ENCODE peak calls at places on chromosome 10, in five cellular contexts. One of them, this sample, is unnamed.
A peak's percentile ranks its signal among the peaks of the same experiment; 100 is the strongest.

GRCh38 chr10:16518822-16519221 is 2.9 kb downstream of the C1QL3 start:
- DNase-seq in H1: no peak
- DNase-seq in IMR-90: no peak
- DNase-seq in neuronal stem cell: no peak
- DNase-seq in mesenchymal stem cell: no peak
- DNase-seq in this sample: no peak

GRCh38 chr10:106655606-106656005 is 508.9 kb downstream of the SORCS1 start:
- DNase-seq in H1: no peak
- DNase-seq in neuronal stem cell: no peak
- DNase-seq in mesenchymal stem cell: no peak
- DNase-seq in IMR-90: no peak
- DNase-seq in this sample: no peak

GRCh38 chr10:72466018-72466417 is 111.3 kb upstream of the DNAJB12 start:
- DNase-seq in H1: no peak
- DNase-seq in mesenchymal stem cell: no peak
- DNase-seq in neuronal stem cell: no peak
- DNase-seq in IMR-90: peak; percentile 62
- DNase-seq in this sample: peak; percentile 37

GRCh38 chr10:59829024-59829423 is 75.8 kb upstream of the MRLN start:
- DNase-seq in H1: no peak
- DNase-seq in mesenchymal stem cell: no peak
- DNase-seq in IMR-90: peak; percentile 17
- DNase-seq in neuronal stem cell: no peak
- DNase-seq in this sample: peak; percentile 6

GRCh38 chr10:43128331-43128730 is 9.9 kb upstream of the CSGALNACT2 start:
- DNase-seq in IMR-90: no peak
- DNase-seq in neuronal stem cell: no peak
- DNase-seq in mesenchymal stem cell: no peak
- DNase-seq in H1: no peak
- DNase-seq in this sample: no peak

GRCh38 chr10:31320598-31321211 is 1.7 kb downstream of the ZEB1 start:
- DNase-seq in IMR-90: peak; percentile 59
- DNase-seq in H1: peak; percentile 47
- DNase-seq in neuronal stem cell: peak; percentile 40
- DNase-seq in mesenchymal stem cell: peak; percentile 71
- DNase-seq in this sample: no peak

GRCh38 chr10:79904671-79905321 is 44.1 kb downstream of the SFTPD start:
- DNase-seq in mesenchymal stem cell: peak; percentile 71
- DNase-seq in neuronal stem cell: peak; percentile 58
- DNase-seq in IMR-90: peak; percentile 41
- DNase-seq in H1: peak; percentile 80
- DNase-seq in this sample: peak; percentile 46

GRCh38 chr10:11025978-11026377 is 8.3 kb downstream of the CELF2 start:
- DNase-seq in H1: no peak
- DNase-seq in IMR-90: no peak
- DNase-seq in mesenchymal stem cell: no peak
- DNase-seq in neuronal stem cell: no peak
- DNase-seq in this sample: no peak

GRCh38 chr10:103238506-103239252 is 7.0 kb upstream of the RPEL1 start:
- DNase-seq in neuronal stem cell: no peak
- DNase-seq in H1: no peak
- DNase-seq in mesenchymal stem cell: peak; percentile 49
- DNase-seq in IMR-90: peak; percentile 61
- DNase-seq in this sample: peak; percentile 98

GRCh38 chr10:126421745-126422144 is 33.5 kb upstream of the ADAM12 start:
- DNase-seq in H1: no peak
- DNase-seq in IMR-90: peak; percentile 90
- DNase-seq in neuronal stem cell: no peak
- DNase-seq in mesenchymal stem cell: peak; percentile 95
- DNase-seq in this sample: no peak

GRCh38 chr10:3476186-3476585 is 303.6 kb upstream of the PITRM1 start:
- DNase-seq in IMR-90: no peak
- DNase-seq in mesenchymal stem cell: no peak
- DNase-seq in H1: no peak
- DNase-seq in neuronal stem cell: no peak
- DNase-seq in this sample: peak; percentile 98

GRCh38 chr10:110176626-110177025 is 30.8 kb upstream of the MXI1 start:
- DNase-seq in H1: no peak
- DNase-seq in mesenchymal stem cell: no peak
- DNase-seq in IMR-90: no peak
- DNase-seq in neuronal stem cell: no peak
- DNase-seq in this sample: no peak

GRCh38 chr10:3530346-3531096 is 254.5 kb downstream of the KLF6 start:
- DNase-seq in IMR-90: peak; percentile 68
- DNase-seq in neuronal stem cell: no peak
- DNase-seq in mesenchymal stem cell: no peak
- DNase-seq in H1: no peak
- DNase-seq in this sample: peak; percentile 78

GRCh38 chr10:133523631-133524203 is 3.4 kb upstream of the CYP2E1 start:
- DNase-seq in neuronal stem cell: no peak
- DNase-seq in IMR-90: no peak
- DNase-seq in mesenchymal stem cell: no peak
- DNase-seq in H1: no peak
- DNase-seq in this sample: no peak

GRCh38 chr10:94546616-94547175 is 1.1 kb downstream of the HELLS start:
- DNase-seq in mesenchymal stem cell: peak; percentile 32
- DNase-seq in IMR-90: peak; percentile 12
- DNase-seq in H1: no peak
- DNase-seq in neuronal stem cell: no peak
- DNase-seq in this sample: no peak

GRCh38 chr10:94186722-94187121 is 176.0 kb downstream of the NOC3L start:
- DNase-seq in IMR-90: no peak
- DNase-seq in neuronal stem cell: no peak
- DNase-seq in H1: no peak
- DNase-seq in mesenchymal stem cell: no peak
- DNase-seq in this sample: no peak

GRCh38 chr10:60203993-60204618 is 185.6 kb downstream of the ANK3 start:
- DNase-seq in H1: no peak
- DNase-seq in IMR-90: peak; percentile 54
- DNase-seq in neuronal stem cell: peak; percentile 21
- DNase-seq in mesenchymal stem cell: peak; percentile 57
- DNase-seq in this sample: no peak

GRCh38 chr10:58300676-58301075 is 31.7 kb downstream of the CISD1 start:
- DNase-seq in neuronal stem cell: no peak
- DNase-seq in mesenchymal stem cell: no peak
- DNase-seq in H1: no peak
- DNase-seq in IMR-90: no peak
- DNase-seq in this sample: no peak

GRCh38 chr10:73991846-73992245 is 6.1 kb upstream of the VCL start:
- DNase-seq in H1: peak; percentile 13
- DNase-seq in mesenchymal stem cell: no peak
- DNase-seq in neuronal stem cell: no peak
- DNase-seq in IMR-90: no peak
- DNase-seq in this sample: no peak

GRCh38 chr10:65313406-65313805 is 1612.4 kb upstream of the LRRTM3 start:
- DNase-seq in mesenchymal stem cell: peak; percentile 8
- DNase-seq in H1: no peak
- DNase-seq in neuronal stem cell: no peak
- DNase-seq in IMR-90: no peak
- DNase-seq in this sample: no peak

DNA sequence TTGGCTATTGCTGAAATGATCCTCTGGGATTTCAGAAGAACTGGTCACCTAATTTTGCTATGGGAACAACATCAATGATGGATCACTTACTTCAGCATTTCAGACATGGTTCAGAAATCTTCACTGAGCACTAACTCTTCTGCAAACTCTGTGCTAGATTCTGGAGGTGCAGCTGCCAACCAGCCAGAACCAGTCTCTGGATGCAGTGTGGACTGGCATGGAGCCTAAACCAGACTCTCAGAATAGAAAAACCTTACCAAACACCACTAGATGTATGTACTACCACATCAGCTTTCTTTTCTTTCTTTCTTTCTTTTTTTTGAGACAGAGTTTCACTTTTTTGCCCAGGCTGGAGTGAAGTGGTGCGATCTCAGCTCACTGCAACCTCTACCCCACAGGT is 31.9 kb upstream of the DNMBP start:
- DNase-seq in mesenchymal stem cell: no peak
- DNase-seq in IMR-90: no peak
- DNase-seq in H1: no peak
- DNase-seq in neuronal stem cell: no peak
- DNase-seq in this sample: no peak
- H2BK120ac ChIP-seq in mesenchymal stem cell: no peak overlapping the region
- H2BK120ac ChIP-seq in IMR-90: no peak overlapping the region
- H2BK120ac ChIP-seq in H1: no peak overlapping the region
- H2BK120ac ChIP-seq in neuronal stem cell: no peak overlapping the region
- H2BK120ac ChIP-seq in this sample: no peak overlapping the region

GRCh38 chr10:100186253-100186780 is 488 bp upstream of the ERLIN1 start:
- DNase-seq in H1: no peak
- DNase-seq in IMR-90: peak; percentile 41
- DNase-seq in mesenchymal stem cell: no peak
- DNase-seq in neuronal stem cell: no peak
- DNase-seq in this sample: no peak

GRCh38 chr10:100185364-100186252 is at the start of gene ERLIN1:
- DNase-seq in mesenchymal stem cell: peak; percentile 92
- DNase-seq in neuronal stem cell: peak; percentile 93
- DNase-seq in H1: peak; percentile 96
- DNase-seq in IMR-90: peak; percentile 87
- DNase-seq in this sample: peak; percentile 99

GRCh38 chr10:100183482-100183881 is 2.3 kb downstream of the ERLIN1 start:
- DNase-seq in mesenchymal stem cell: peak; percentile 44
- DNase-seq in neuronal stem cell: no peak
- DNase-seq in H1: no peak
- DNase-seq in IMR-90: peak; percentile 10
- DNase-seq in this sample: peak; percentile 95

GRCh38 chr10:100182908-100183307 is 2.9 kb downstream of the ERLIN1 start:
- DNase-seq in H1: no peak
- DNase-seq in mesenchymal stem cell: no peak
- DNase-seq in neuronal stem cell: no peak
- DNase-seq in IMR-90: no peak
- DNase-seq in this sample: no peak

DNA sequence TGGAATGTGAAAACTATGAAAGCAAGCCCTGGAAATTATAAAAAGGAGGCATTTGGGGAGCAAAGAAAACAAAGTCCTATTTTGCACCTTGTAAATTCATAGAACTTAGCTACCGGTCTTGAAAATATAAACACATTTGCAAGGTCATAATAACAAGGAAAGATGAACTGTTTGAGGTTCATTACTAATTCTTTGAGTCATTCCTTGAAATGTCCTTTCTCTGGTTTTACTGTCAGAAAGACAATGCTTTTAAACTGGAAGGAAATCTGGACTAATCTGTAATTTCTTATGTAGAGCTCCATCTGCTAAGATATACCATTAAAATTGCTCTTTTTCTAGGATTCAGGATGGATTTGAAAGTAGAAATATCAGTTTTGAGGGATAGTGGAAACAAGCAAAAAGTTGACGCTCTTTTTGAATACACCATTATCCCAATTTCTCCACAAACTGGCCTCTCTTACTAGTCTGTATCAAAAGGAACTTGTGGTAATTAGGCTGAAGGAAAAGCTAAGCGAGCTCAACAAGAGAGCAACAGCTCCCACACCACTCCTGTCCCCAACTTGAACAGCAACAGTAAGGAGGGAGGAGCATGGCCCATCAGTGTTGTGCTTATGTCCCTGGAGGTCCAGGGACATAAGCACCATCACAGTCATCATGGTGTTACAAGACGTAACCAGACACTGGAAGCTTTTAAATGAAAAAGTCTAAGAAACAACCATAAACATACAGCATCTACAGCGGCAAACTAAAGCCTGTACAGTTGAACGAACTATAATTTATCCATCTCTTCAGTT is 1.2 kb downstream of the ERLIN1 start:
- DNase-seq in neuronal stem cell: no peak
- DNase-seq in IMR-90: peak; percentile 23
- DNase-seq in H1: no peak
- DNase-seq in mesenchymal stem cell: peak; percentile 46
- DNase-seq in this sample: no peak
- H3K36me3 ChIP-seq in neuronal stem cell: peaks cover 2% of the 10 kb centered on the region
- H3K36me3 ChIP-seq in IMR-90: no peaks in the 10 kb centered on the region
- H3K36me3 ChIP-seq in H1: peaks cover 8% of the 10 kb centered on the region
- H3K36me3 ChIP-seq in mesenchymal stem cell: peaks cover 3% of the 10 kb centered on the region
- H3K36me3 ChIP-seq in this sample: no peaks in the 10 kb centered on the region

GRCh38 chr10:112812571-112812970 is 137.5 kb upstream of the TCF7L2 start:
- DNase-seq in H1: no peak
- DNase-seq in mesenchymal stem cell: no peak
- DNase-seq in neuronal stem cell: no peak
- DNase-seq in IMR-90: no peak
- DNase-seq in this sample: no peak
- H4K91ac ChIP-seq in H1: peak overlapping the region; percentile 32
- H4K91ac ChIP-seq in mesenchymal stem cell: peak overlapping the region; percentile 76
- H4K91ac ChIP-seq in neuronal stem cell: no peak overlapping the region
- H4K91ac ChIP-seq in IMR-90: peak overlapping the region; percentile 40
- H4K91ac ChIP-seq in this sample: peak overlapping the region; percentile 83

GRCh38 chr10:21456160-21456559 is 69.3 kb downstream of the SKIDA1 start:
- DNase-seq in H1: no peak
- DNase-seq in IMR-90: no peak
- DNase-seq in mesenchymal stem cell: no peak
- DNase-seq in neuronal stem cell: no peak
- DNase-seq in this sample: no peak

GRCh38 chr10:21449288-21449966 is 76.1 kb downstream of the SKIDA1 start:
- DNase-seq in H1: no peak
- DNase-seq in mesenchymal stem cell: no peak
- DNase-seq in neuronal stem cell: no peak
- DNase-seq in IMR-90: no peak
- DNase-seq in this sample: no peak

DNA sequence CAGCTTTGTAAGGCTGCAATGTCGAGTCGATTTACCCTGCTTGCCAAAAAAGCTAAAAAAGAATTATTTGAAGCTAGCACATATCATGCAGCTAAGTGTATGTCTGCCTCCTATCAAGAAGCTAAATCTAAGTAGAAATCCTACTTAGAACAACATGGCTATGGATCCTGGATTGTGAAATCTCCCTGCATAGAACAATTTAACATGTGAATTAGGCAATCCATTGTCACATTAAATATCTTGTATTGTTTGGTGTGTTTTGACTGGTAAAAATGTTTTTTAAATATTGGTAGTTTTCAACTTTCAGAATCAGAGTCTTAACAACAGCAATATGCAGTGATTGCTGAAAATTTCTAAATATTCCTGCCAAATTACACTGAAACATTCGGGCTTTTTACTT is 73.3 kb downstream of the SKIDA1 start:
- DNase-seq in mesenchymal stem cell: no peak
- DNase-seq in IMR-90: no peak
- DNase-seq in neuronal stem cell: no peak
- DNase-seq in H1: no peak
- DNase-seq in this sample: peak; percentile 51
- H2BK120ac ChIP-seq in mesenchymal stem cell: no peak overlapping the region
- H2BK120ac ChIP-seq in IMR-90: no peak overlapping the region
- H2BK120ac ChIP-seq in neuronal stem cell: no peak overlapping the region
- H2BK120ac ChIP-seq in H1: no peak overlapping the region
- H2BK120ac ChIP-seq in this sample: no peak overlapping the region

GRCh38 chr10:97373456-97373855 is 27.7 kb downstream of the RRP12 start:
- DNase-seq in IMR-90: no peak
- DNase-seq in H1: no peak
- DNase-seq in mesenchymal stem cell: no peak
- DNase-seq in neuronal stem cell: no peak
- DNase-seq in this sample: no peak
- H3K36me3 ChIP-seq in IMR-90: peaks cover 59% of the 10 kb centered on the region
- H3K36me3 ChIP-seq in H1: peaks cover 50% of the 10 kb centered on the region
- H3K36me3 ChIP-seq in mesenchymal stem cell: peaks cover 74% of the 10 kb centered on the region
- H3K36me3 ChIP-seq in neuronal stem cell: peaks cover 46% of the 10 kb centered on the region
- H3K36me3 ChIP-seq in this sample: peaks cover 51% of the 10 kb centered on the region

This sample was measured in trophoblast cell.